ENCODE peak calls at places on chromosomes 7 and 10, in nine cellular contexts. S, D, Y, H, B, N, K, U and J are unnamed samples.

GRCh38 chr10:114664127-114664526 is 6.1 kb upstream of the ABLIM1 start:
- DNase-seq in H (no peak), Y (no peak), U (no peak), S (no peak), B (no peak), N (no peak), D (no peak), K (no peak), J (no peak)

GRCh38 chr10:128036746-128037542 is 89.3 kb downstream of the MKI67 start:
- DNase-seq in D (peak), U (no peak), Y (no peak), B (no peak), K (no peak), S (no peak), H (no peak), N (no peak), J (no peak)

GRCh38 chr7:112481833-112482669 is 1.3 kb downstream of the LSMEM1 start:
- DNase-seq in D (peak), U (no peak), H (peak), B (peak), K (peak), Y (no peak), S (peak), N (no peak), J (no peak)

GRCh38 chr10:66837990-66838389 is 87.8 kb upstream of the LRRTM3 start:
- DNase-seq in N (no peak), K (no peak), B (no peak), H (no peak), S (no peak), U (no peak), Y (no peak), D (peak), J (no peak)

GRCh38 chr7:70670288-70670687 is 461.7 kb upstream of the GALNT17 start:
- DNase-seq in U (no peak), N (no peak), B (no peak), S (no peak), K (no peak), D (no peak), Y (no peak), H (no peak), J (no peak)

GRCh38 chr10:21099291-21099800 is 202.2 kb upstream of the NEBL start:
- DNase-seq in B (no peak), N (peak), H (no peak), S (no peak), Y (no peak), K (no peak), D (no peak), U (no peak), J (no peak)

GRCh38 chr7:106417273-106417902 is 132.6 kb upstream of the NAMPT start:
- DNase-seq in H (peak), N (no peak), K (peak), B (no peak), Y (no peak), D (peak), S (no peak), U (no peak), J (peak)

GRCh38 chr10:14616465-14616864 is 158.2 kb downstream of the FAM107B start:
- DNase-seq in N (no peak), S (no peak), K (no peak), D (no peak), U (no peak), Y (no peak), B (no peak), H (no peak), J (no peak)

GRCh38 chr7:55019691-55020480 is 1.1 kb downstream of the EGFR start:
- DNase-seq in Y (no peak), N (no peak), U (no peak), B (peak), K (peak), H (peak), S (peak), D (no peak), J (no peak)